ENCODE peak calls at places on chromosomes 12 and 14, in seven cellular contexts. Q is IMR-90; X is body of pancreas; V is cardiac muscle cell; R is thoracic aorta; D is MM.1S; I is CD4-positive, alpha-beta T cell. P is an unnamed sample.
A peak's percentile ranks its signal among the peaks of the same experiment; 100 is the strongest.

GRCh38 chr14:74217672-74218448 is 21.4 kb upstream of the VSX2 start:
- DNase-seq in V (peak; percentile 80), I (peak; percentile 67), D (peak; percentile 54), X (peak; percentile 65), Q (peak; percentile 46), R (no peak), P (no peak)

GRCh38 chr14:91399868-91400640 is 17.6 kb downstream of the CCDC88C start:
- DNase-seq in I (no peak), X (peak; percentile 38), Q (no peak), V (no peak), R (no peak), D (peak; percentile 36), P (no peak)

GRCh38 chr14:101810897-101811620 is 49.5 kb downstream of the PPP2R5C start:
- DNase-seq in R (no peak), V (no peak), D (no peak), Q (peak; percentile 38), X (no peak), I (no peak), P (no peak)

GRCh38 chr12:1591029-1591428 is 3.4 kb downstream of the FBXL14 start:
- DNase-seq in X (no peak), R (no peak), Q (no peak), I (peak; percentile 36), D (peak; percentile 63), V (no peak), P (no peak)

GRCh38 chr12:123533672-123534643 is at the start of gene RILPL1:
- DNase-seq in R (peak; percentile 16), X (peak; percentile 23), D (peak; percentile 6), V (peak; percentile 89), Q (peak; percentile 32), I (peak; percentile 19), P (peak; percentile 68)

GRCh38 chr12:57754411-57755193 is at the start of gene MARCHF9:
- DNase-seq in V (peak; percentile 64), X (peak; percentile 83), Q (no peak), I (peak; percentile 84), R (no peak), D (peak; percentile 89), P (peak; percentile 80)

GRCh38 chr14:63857467-63858030 is 4.7 kb downstream of the SYNE2 start:
- DNase-seq in D (no peak), R (no peak), I (peak; percentile 22), X (no peak), V (no peak), Q (no peak), P (no peak)

GRCh38 chr12:120588948-120589930 is 8.0 kb upstream of the POP5 start:
- DNase-seq in V (no peak), Q (no peak), D (no peak), I (no peak), R (no peak), X (no peak), P (no peak)

GRCh38 chr12:46523863-46524770 is 151.5 kb upstream of the SLC38A2 start:
- DNase-seq in D (peak; percentile 97), Q (peak; percentile 100), R (peak; percentile 5), V (no peak), I (peak; percentile 41), X (no peak), P (no peak)

GRCh38 chr12:16610006-16610520 is 4.1 kb upstream of the LMO3 start:
- DNase-seq in X (no peak), V (no peak), Q (no peak), R (no peak), I (no peak), D (no peak), P (no peak)

GRCh38 chr12:85489194-85489593 is 209.2 kb downstream of the ALX1 start:
- DNase-seq in R (no peak), I (no peak), Q (no peak), D (no peak), X (no peak), V (no peak), P (no peak)

GRCh38 chr12:113462880-113463745 is 8.6 kb downstream of the LHX5 start:
- DNase-seq in X (no peak), D (no peak), Q (no peak), R (no peak), V (peak; percentile 34), I (no peak), P (no peak)

GRCh38 chr14:64704743-64705405 is 650 bp downstream of the PLEKHG3 start:
- DNase-seq in Q (peak; percentile 15), V (peak; percentile 58), D (no peak), R (no peak), X (peak; percentile 62), I (no peak), P (peak; percentile 74)

DNA sequence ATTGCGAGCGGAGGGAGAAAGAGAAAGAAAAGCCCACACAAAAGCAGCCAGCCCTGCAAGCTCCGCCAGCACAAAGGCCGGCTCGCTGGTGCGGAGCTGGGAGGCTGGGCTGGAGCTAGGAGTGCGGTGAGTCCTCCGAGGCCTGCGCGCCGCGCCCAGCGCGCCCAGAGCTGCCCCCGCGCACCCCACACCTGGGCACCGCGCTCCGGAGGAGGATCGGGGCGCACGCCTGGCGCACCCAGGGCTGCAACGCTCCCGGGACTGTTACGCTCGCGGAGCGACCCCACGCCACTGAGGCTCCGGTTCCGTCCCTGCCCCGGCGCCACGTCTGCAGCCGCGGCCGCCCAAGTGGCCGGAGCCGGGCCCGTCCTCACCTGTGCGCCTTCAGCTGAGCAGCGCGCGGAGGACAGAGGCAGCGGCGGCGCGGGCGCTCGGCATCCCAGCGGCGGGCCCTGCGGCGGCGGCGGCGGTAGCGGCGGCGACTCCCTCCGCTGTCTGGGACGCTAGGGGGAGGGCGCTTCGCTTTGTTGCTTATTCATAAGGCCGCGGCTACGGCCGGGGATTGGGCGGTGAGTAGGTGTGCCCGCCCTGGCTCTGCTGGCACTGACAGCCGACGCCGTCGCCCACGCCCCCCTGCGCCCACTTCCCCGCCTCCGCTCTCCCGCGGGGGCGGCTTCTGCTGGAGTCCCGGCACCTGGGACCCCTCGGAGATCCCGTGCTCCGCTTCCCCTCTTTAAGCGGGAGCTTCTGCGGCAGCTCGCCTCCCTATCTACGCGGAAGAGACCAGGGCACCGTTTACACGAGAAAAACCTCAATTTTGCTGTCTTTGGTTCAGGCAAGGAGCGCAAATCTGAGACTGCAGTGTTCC is at the start of gene ARMH4:
- DNase-seq in Q (peak; percentile 70), V (peak; percentile 98), X (peak; percentile 89), I (peak; percentile 54), R (peak; percentile 43), D (peak; percentile 73), P (peak; percentile 43)
- TF ChIP-seq CTCF in Q (no peak), V (no peak), X (no peak), I (no peak), R (peak; percentile 18), D (no peak), P (no peak)

GRCh38 chr12:39736406-39736805 is 116.8 kb upstream of the ABCD2 start:
- DNase-seq in D (no peak), R (no peak), Q (no peak), I (no peak), X (no peak), V (no peak), P (no peak)
- H3K9me3 ChIP-seq in D (no peaks in the 10 kb centered on the region), R (peaks cover 6% of the 10 kb centered on the region), Q (peaks cover 8% of the 10 kb centered on the region), I (peaks cover 18% of the 10 kb centered on the region), X (no peaks in the 10 kb centered on the region), V (no peaks in the 10 kb centered on the region), P (no peaks in the 10 kb centered on the region)

GRCh38 chr12:128715485-128715884 is 108.3 kb downstream of the SLC15A4 start:
- DNase-seq in I (no peak), X (no peak), R (no peak), V (no peak), D (no peak), Q (no peak), P (no peak)

GRCh38 chr12:128708789-128709188 is 115.0 kb downstream of the SLC15A4 start:
- DNase-seq in V (no peak), D (no peak), I (no peak), R (no peak), X (no peak), Q (no peak), P (no peak)

GRCh38 chr12:128712622-128713021 is 111.1 kb downstream of the SLC15A4 start:
- DNase-seq in D (no peak), V (no peak), R (no peak), Q (no peak), X (no peak), I (no peak), P (no peak)

GRCh38 chr12:128707488-128707887 is 116.3 kb downstream of the SLC15A4 start:
- DNase-seq in V (no peak), I (no peak), Q (no peak), X (no peak), R (no peak), D (no peak), P (no peak)

GRCh38 chr12:128711486-128711885 is 112.3 kb downstream of the SLC15A4 start:
- DNase-seq in R (no peak), X (no peak), I (no peak), D (no peak), Q (no peak), V (no peak), P (no peak)
- H3K27me3 ChIP-seq in R (no peaks in the 10 kb centered on the region), X (peaks cover 5% of the 10 kb centered on the region), I (no peaks in the 10 kb centered on the region), D (no peaks in the 10 kb centered on the region), Q (no peaks in the 10 kb centered on the region), V (peaks cover 3% of the 10 kb centered on the region), P (no peaks in the 10 kb centered on the region)

GRCh38 chr12:52975820-52976573 is 27.1 kb downstream of the KRT18 start:
- DNase-seq in R (no peak), I (no peak), Q (peak; percentile 27), D (no peak), X (no peak), V (no peak), P (no peak)
- TF ChIP-seq CTCF in R (no peak), I (no peak), Q (peak; percentile 38), D (no peak), X (no peak), V (peak; percentile 16), P (no peak)

GRCh38 chr12:93875157-93875556 is 198.0 kb downstream of the CRADD start:
- DNase-seq in V (no peak), I (no peak), X (no peak), D (no peak), R (no peak), Q (no peak), P (no peak)

GRCh38 chr12:93879476-93880376 is 202.6 kb downstream of the CRADD start:
- DNase-seq in X (no peak), I (no peak), R (no peak), V (no peak), Q (peak; percentile 92), D (no peak), P (no peak)

GRCh38 chr12:93880853-93881522 is 203.8 kb downstream of the CRADD start:
- DNase-seq in D (no peak), I (no peak), X (no peak), R (no peak), V (no peak), Q (no peak), P (no peak)

GRCh38 chr12:93876360-93876759 is 199.2 kb downstream of the CRADD start:
- DNase-seq in Q (no peak), V (no peak), I (no peak), D (no peak), X (no peak), R (no peak), P (no peak)

DNA sequence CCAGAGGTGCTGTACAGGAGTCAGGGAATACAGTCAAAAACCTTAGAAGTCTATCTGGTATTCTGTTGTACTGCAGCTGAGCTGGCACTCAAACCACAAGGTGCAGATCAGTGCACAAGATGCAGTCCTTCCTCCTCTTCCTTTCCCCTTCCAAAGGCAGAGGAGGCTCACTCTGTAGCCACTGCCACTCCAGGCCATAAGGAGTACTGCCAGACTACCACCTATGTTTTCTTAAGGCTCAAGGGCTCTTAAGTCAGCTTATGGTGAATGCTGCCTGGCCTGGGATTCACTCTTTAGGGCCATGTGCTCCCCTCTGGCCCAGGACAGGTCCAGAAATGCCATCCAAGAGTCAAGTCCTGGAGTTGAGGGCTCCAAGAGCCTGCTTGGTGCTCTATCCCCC is 200.3 kb downstream of the CRADD start:
- DNase-seq in X (no peak), D (no peak), R (no peak), Q (no peak), I (no peak), V (no peak), P (no peak)
- H3K9me3 ChIP-seq in X (no peaks in the 10 kb centered on the region), D (no peaks in the 10 kb centered on the region), R (peaks cover 13% of the 10 kb centered on the region), Q (peaks cover 7% of the 10 kb centered on the region), I (peaks cover 45% of the 10 kb centered on the region), V (no peaks in the 10 kb centered on the region), P (peaks cover 42% of the 10 kb centered on the region)

P was measured in ascending aorta.